ENCODE peak calls at places on chromosomes 13 and 19, in ten cellular contexts. X is AML-193; W is iPS-NIHi11; L is germinal center; M is effector memory CD4-positive, alpha-beta T cell; A is lung microvascular endothelial cell; Q is dorsolateral prefrontal cortex; V is CD4-positive, alpha-beta memory T cell; I is NCI-H1092; F is fibroblast of mammary gland. E is an unnamed sample.

GRCh38 chr13:51590966-51591627 is 6.8 kb downstream of the WDFY2 start:
- DNase-seq in I (no peak), X (peak), L (no peak), W (no peak), V (no peak), F (peak), Q (no peak), M (no peak), A (peak), E (no peak)

GRCh38 chr13:34357435-34358232 is 539.7 kb downstream of the RFC3 start:
- DNase-seq in A (peak), Q (no peak), L (no peak), M (no peak), F (peak), X (no peak), W (no peak), I (no peak), V (no peak), E (no peak)

GRCh38 chr13:91708558-91708957 is 310.1 kb downstream of the GPC5 start:
- DNase-seq in M (no peak), X (no peak), W (no peak), Q (no peak), V (no peak), A (no peak), L (no peak), I (no peak), F (no peak), E (no peak)

GRCh38 chr13:66994097-66994496 is 236.0 kb downstream of the PCDH9 start:
- DNase-seq in A (peak), M (no peak), V (no peak), X (no peak), F (peak), Q (peak), W (peak), I (no peak), L (peak), E (peak)

GRCh38 chr13:33279898-33280549 is 5.5 kb downstream of the STARD13 start:
- DNase-seq in W (no peak), A (peak), M (no peak), F (peak), V (no peak), Q (no peak), X (no peak), I (no peak), L (no peak), E (no peak)

GRCh38 chr13:45512148-45512498 is 47.4 kb downstream of the COG3 start:
- DNase-seq in V (no peak), W (no peak), Q (no peak), A (no peak), L (no peak), I (no peak), M (no peak), F (peak), X (no peak), E (no peak)

GRCh38 chr19:38514812-38515633 is 81.5 kb downstream of the RYR1 start:
- DNase-seq in X (peak), V (peak), L (peak), A (peak), M (peak), I (peak), F (peak), Q (peak), W (peak), E (no peak)

GRCh38 chr19:54439174-54439851 is 9.7 kb upstream of the LENG8 start:
- DNase-seq in I (no peak), M (no peak), L (no peak), W (peak), Q (no peak), X (peak), F (no peak), V (no peak), A (peak), E (no peak)

GRCh38 chr19:41355802-41356201 is 2.1 kb upstream of the TGFB1 start:
- DNase-seq in Q (no peak), W (no peak), A (no peak), V (no peak), I (no peak), M (no peak), F (no peak), X (no peak), L (no peak), E (no peak)

GRCh38 chr13:21078501-21078900 is 17.1 kb upstream of the LATS2 start:
- DNase-seq in M (no peak), A (no peak), F (peak), V (no peak), Q (no peak), L (no peak), X (no peak), I (no peak), W (no peak), E (no peak)

GRCh38 chr19:7267792-7268736 is 26.1 kb downstream of the INSR start:
- DNase-seq in F (no peak), X (peak), W (no peak), I (no peak), A (no peak), M (no peak), V (no peak), Q (no peak), L (no peak), E (no peak)

GRCh38 chr19:17415107-17415506 is 4.7 kb upstream of the MVB12A start:
- DNase-seq in X (no peak), W (no peak), I (no peak), Q (no peak), A (no peak), M (no peak), V (no peak), F (no peak), L (no peak), E (no peak)

GRCh38 chr13:102912599-102912998 is 66.8 kb downstream of the ERCC5 start:
- DNase-seq in F (no peak), Q (no peak), A (no peak), W (no peak), V (no peak), I (no peak), X (no peak), L (no peak), M (no peak), E (no peak)

GRCh38 chr13:45615501-45616101 is at the start of gene ERICH6B:
- DNase-seq in W (peak), X (no peak), A (no peak), Q (peak), L (no peak), I (peak), F (peak), M (no peak), V (peak), E (no peak)

GRCh38 chr19:27962260-27962659 is 1250.7 kb downstream of the UQCRFS1 start:
- DNase-seq in W (no peak), L (no peak), M (no peak), A (no peak), Q (no peak), V (no peak), I (no peak), X (no peak), F (peak), E (no peak)

GRCh38 chr19:40691421-40692211 is 1.2 kb upstream of the NUMBL start:
- DNase-seq in L (peak), I (no peak), W (peak), V (no peak), Q (no peak), A (no peak), F (peak), X (no peak), M (no peak), E (no peak)

GRCh38 chr13:53191091-53191490 is 162.5 kb downstream of the OLFM4 start:
- DNase-seq in I (no peak), W (peak), F (peak), M (no peak), X (no peak), V (no peak), Q (no peak), A (no peak), L (no peak), E (no peak)

GRCh38 chr13:102040812-102041211 is 361.0 kb downstream of the FGF14 start:
- DNase-seq in V (no peak), F (no peak), M (no peak), L (no peak), Q (no peak), X (no peak), W (no peak), I (peak), A (no peak), E (no peak)

GRCh38 chr19:13036366-13036976 is 41.2 kb downstream of the NFIX start:
- DNase-seq in W (no peak), A (peak), L (no peak), I (peak), M (no peak), X (no peak), V (no peak), Q (no peak), F (peak), E (no peak)

GRCh38 chr13:43608400-43609137 is 178.2 kb downstream of the ENOX1 start:
- DNase-seq in L (no peak), I (no peak), V (no peak), W (no peak), X (no peak), A (no peak), Q (no peak), F (no peak), M (no peak), E (no peak)

GRCh38 chr19:45117666-45118065 is 24.7 kb downstream of the PPP1R37 start:
- DNase-seq in X (no peak), M (no peak), A (no peak), F (no peak), L (no peak), Q (no peak), I (no peak), V (no peak), W (no peak), E (no peak)

GRCh38 chr19:58009666-58010301 is 7.2 kb upstream of the ZNF606 start:
- DNase-seq in M (peak), Q (peak), L (peak), V (peak), X (no peak), I (peak), A (peak), W (peak), F (peak), E (no peak)

GRCh38 chr19:45253396-45254027 is 2.4 kb downstream of the MARK4 start:
- DNase-seq in X (no peak), M (no peak), V (peak), Q (no peak), L (no peak), F (peak), I (no peak), A (no peak), W (no peak), E (no peak)

GRCh38 chr13:106213028-106213427 is 322.4 kb downstream of the EFNB2 start:
- DNase-seq in Q (no peak), A (no peak), X (no peak), F (no peak), I (no peak), W (no peak), M (no peak), V (no peak), L (no peak), E (no peak)

GRCh38 chr13:104597554-104598240 is 1531.5 kb upstream of the SLC10A2 start:
- DNase-seq in X (no peak), L (no peak), W (no peak), M (no peak), F (no peak), V (no peak), I (no peak), Q (no peak), A (no peak), E (no peak)

GRCh38 chr19:13100031-13100588 is 2.5 kb downstream of the LYL1 start:
- DNase-seq in I (no peak), F (peak), M (no peak), V (peak), L (no peak), W (no peak), X (peak), Q (no peak), A (peak), E (peak)

GRCh38 chr19:55379161-55379560 is 2.5 kb downstream of the TMEM190 start:
- DNase-seq in I (no peak), A (no peak), F (no peak), X (no peak), Q (no peak), V (no peak), M (no peak), W (no peak), L (no peak), E (no peak)

GRCh38 chr19:6241680-6242079 is 38.1 kb downstream of the MLLT1 start:
- DNase-seq in F (no peak), X (no peak), Q (peak), M (no peak), W (no peak), L (no peak), I (no peak), A (no peak), V (no peak), E (no peak)

GRCh38 chr13:35157143-35157755 is 215.2 kb downstream of the NBEA start:
- DNase-seq in V (peak), L (peak), W (peak), M (no peak), Q (no peak), X (peak), A (peak), I (no peak), F (peak), E (no peak)

GRCh38 chr13:31322025-31322424 is 122.2 kb downstream of the B3GLCT start:
- DNase-seq in F (peak), Q (no peak), A (no peak), L (no peak), W (no peak), X (no peak), M (no peak), V (no peak), I (no peak), E (no peak)

GRCh38 chr19:6423499-6424189 is 967 bp downstream of the KHSRP start:
- DNase-seq in L (peak), V (no peak), I (no peak), M (no peak), W (peak), Q (no peak), X (peak), F (peak), A (peak), E (peak)

GRCh38 chr13:30652746-30653145 is 35.0 kb downstream of the USPL1 start:
- DNase-seq in F (no peak), A (no peak), W (no peak), X (no peak), M (no peak), L (no peak), Q (no peak), I (no peak), V (no peak), E (no peak)

GRCh38 chr19:768424-768823 is 17.5 kb downstream of the MISP start:
- DNase-seq in A (no peak), F (peak), Q (no peak), W (no peak), X (no peak), I (no peak), L (no peak), M (no peak), V (no peak), E (no peak)

GRCh38 chr19:17487240-17488121 is 17.2 kb downstream of the SLC27A1 start:
- DNase-seq in I (no peak), M (no peak), W (peak), X (no peak), A (no peak), Q (no peak), V (no peak), F (no peak), L (no peak), E (no peak)

GRCh38 chr19:27740396-27740795 is 1472.6 kb downstream of the UQCRFS1 start:
- DNase-seq in A (no peak), W (no peak), M (no peak), V (no peak), I (no peak), L (no peak), X (no peak), F (no peak), Q (no peak), E (no peak)

E was measured in ascending aorta.